ENCODE peak calls at places on chromosomes 2 and 18, in four cellular contexts. One of them, this sample, is unnamed.

GRCh38 chr2:79887747-79888374 is 375.0 kb downstream of the CTNNA2 start:
- DNase-seq in GM04504: peak
- DNase-seq in HEK293T: peak
- DNase-seq in CD8-positive, alpha-beta memory T cell: no peak
- DNase-seq in this sample: no peak

GRCh38 chr18:4106407-4107033 is 348.6 kb downstream of the DLGAP1 start:
- DNase-seq in GM04504: peak
- DNase-seq in HEK293T: peak
- DNase-seq in CD8-positive, alpha-beta memory T cell: peak
- DNase-seq in this sample: peak

GRCh38 chr2:136645458-136645857 is 119.9 kb upstream of the THSD7B start:
- DNase-seq in GM04504: no peak
- DNase-seq in HEK293T: no peak
- DNase-seq in CD8-positive, alpha-beta memory T cell: no peak
- DNase-seq in this sample: no peak

GRCh38 chr2:72895759-72896281 is 8.6 kb downstream of the SPR start:
- DNase-seq in GM04504: no peak
- DNase-seq in HEK293T: no peak
- DNase-seq in CD8-positive, alpha-beta memory T cell: no peak
- DNase-seq in this sample: no peak

GRCh38 chr2:71748227-71748626 is 294.9 kb downstream of the DYSF start:
- DNase-seq in GM04504: no peak
- DNase-seq in HEK293T: no peak
- DNase-seq in CD8-positive, alpha-beta memory T cell: no peak
- DNase-seq in this sample: no peak

GRCh38 chr2:191942114-191943103 is 95.5 kb upstream of the CAVIN2 start:
- DNase-seq in GM04504: no peak
- DNase-seq in HEK293T: no peak
- DNase-seq in CD8-positive, alpha-beta memory T cell: no peak
- DNase-seq in this sample: no peak

GRCh38 chr2:115303-115702 is 69.0 kb upstream of the FAM110C start:
- DNase-seq in GM04504: no peak
- DNase-seq in HEK293T: no peak
- DNase-seq in CD8-positive, alpha-beta memory T cell: no peak
- DNase-seq in this sample: no peak

GRCh38 chr18:64019922-64020756 is 50.3 kb downstream of the SERPINB8 start:
- DNase-seq in GM04504: no peak
- DNase-seq in HEK293T: no peak
- DNase-seq in CD8-positive, alpha-beta memory T cell: no peak
- DNase-seq in this sample: no peak

GRCh38 chr2:20594048-20594750 is 56.7 kb downstream of the HS1BP3 start:
- DNase-seq in GM04504: no peak
- DNase-seq in HEK293T: no peak
- DNase-seq in CD8-positive, alpha-beta memory T cell: peak
- DNase-seq in this sample: no peak

GRCh38 chr2:113754989-113755689 is 1.3 kb downstream of the SLC35F5 start:
- DNase-seq in GM04504: no peak
- DNase-seq in HEK293T: peak
- DNase-seq in CD8-positive, alpha-beta memory T cell: no peak
- DNase-seq in this sample: no peak

GRCh38 chr2:234672498-234673150 is 175.7 kb upstream of the ARL4C start:
- DNase-seq in GM04504: no peak
- DNase-seq in HEK293T: no peak
- DNase-seq in CD8-positive, alpha-beta memory T cell: no peak
- DNase-seq in this sample: no peak

GRCh38 chr2:9375857-9376428 is 47.4 kb downstream of the ITGB1BP1 start:
- DNase-seq in GM04504: no peak
- DNase-seq in HEK293T: no peak
- DNase-seq in CD8-positive, alpha-beta memory T cell: no peak
- DNase-seq in this sample: no peak

GRCh38 chr2:112881217-112882000 is 29.6 kb upstream of the IL37 start:
- DNase-seq in GM04504: peak
- DNase-seq in HEK293T: no peak
- DNase-seq in CD8-positive, alpha-beta memory T cell: no peak
- DNase-seq in this sample: no peak

GRCh38 chr2:137910641-137911040 is 53.6 kb upstream of the HNMT start:
- DNase-seq in GM04504: no peak
- DNase-seq in HEK293T: no peak
- DNase-seq in CD8-positive, alpha-beta memory T cell: no peak
- DNase-seq in this sample: no peak

GRCh38 chr2:58640042-58640441 is 398.9 kb upstream of the FANCL start:
- DNase-seq in GM04504: no peak
- DNase-seq in HEK293T: no peak
- DNase-seq in CD8-positive, alpha-beta memory T cell: no peak
- DNase-seq in this sample: no peak

GRCh38 chr2:231643494-231643888 is 50.8 kb downstream of the TEX44 start:
- DNase-seq in GM04504: no peak
- DNase-seq in HEK293T: no peak
- DNase-seq in CD8-positive, alpha-beta memory T cell: no peak
- DNase-seq in this sample: no peak

GRCh38 chr2:28395334-28396061 is 2.8 kb downstream of the FOSL2 start:
- DNase-seq in GM04504: peak
- DNase-seq in HEK293T: no peak
- DNase-seq in CD8-positive, alpha-beta memory T cell: peak
- DNase-seq in this sample: no peak

GRCh38 chr2:105600949-105601708 is 143.6 kb upstream of the NCK2 start:
- DNase-seq in GM04504: no peak
- DNase-seq in HEK293T: no peak
- DNase-seq in CD8-positive, alpha-beta memory T cell: no peak
- DNase-seq in this sample: no peak

GRCh38 chr2:99611034-99611433 is 121.2 kb upstream of the REV1 start:
- DNase-seq in GM04504: no peak
- DNase-seq in HEK293T: no peak
- DNase-seq in CD8-positive, alpha-beta memory T cell: no peak
- DNase-seq in this sample: no peak

GRCh38 chr2:44707945-44708645 is 233.4 kb upstream of the SIX3 start:
- DNase-seq in GM04504: no peak
- DNase-seq in HEK293T: no peak
- DNase-seq in CD8-positive, alpha-beta memory T cell: no peak
- DNase-seq in this sample: no peak

GRCh38 chr18:24672165-24672950 is 211.9 kb downstream of the HRH4 start:
- DNase-seq in GM04504: no peak
- DNase-seq in HEK293T: no peak
- DNase-seq in CD8-positive, alpha-beta memory T cell: no peak
- DNase-seq in this sample: no peak

GRCh38 chr2:54422072-54422581 is 34.0 kb upstream of the SPTBN1 start:
- DNase-seq in GM04504: no peak
- DNase-seq in HEK293T: no peak
- DNase-seq in CD8-positive, alpha-beta memory T cell: peak
- DNase-seq in this sample: no peak

GRCh38 chr18:70332694-70333093 is 43.8 kb downstream of the SOCS6 start:
- DNase-seq in GM04504: no peak
- DNase-seq in HEK293T: no peak
- DNase-seq in CD8-positive, alpha-beta memory T cell: no peak
- DNase-seq in this sample: no peak

GRCh38 chr2:190530211-190530639 is 4.3 kb downstream of the NEMP2 start:
- DNase-seq in GM04504: no peak
- DNase-seq in HEK293T: no peak
- DNase-seq in CD8-positive, alpha-beta memory T cell: no peak
- DNase-seq in this sample: no peak

GRCh38 chr18:56727399-56727798 is 76.2 kb downstream of the WDR7 start:
- DNase-seq in GM04504: no peak
- DNase-seq in HEK293T: no peak
- DNase-seq in CD8-positive, alpha-beta memory T cell: no peak
- DNase-seq in this sample: no peak

GRCh38 chr2:158816797-158817196 is 21.7 kb downstream of the DAPL1 start:
- DNase-seq in GM04504: no peak
- DNase-seq in HEK293T: no peak
- DNase-seq in CD8-positive, alpha-beta memory T cell: no peak
- DNase-seq in this sample: no peak

GRCh38 chr2:21070322-21071257 is 26.7 kb upstream of the APOB start:
- DNase-seq in GM04504: no peak
- DNase-seq in HEK293T: no peak
- DNase-seq in CD8-positive, alpha-beta memory T cell: no peak
- DNase-seq in this sample: no peak

GRCh38 chr2:119204525-119204924 is 19.1 kb upstream of the STEAP3 start:
- DNase-seq in GM04504: no peak
- DNase-seq in HEK293T: no peak
- DNase-seq in CD8-positive, alpha-beta memory T cell: no peak
- DNase-seq in this sample: no peak

GRCh38 chr2:73952499-73953446 is 26.1 kb downstream of the DGUOK start:
- DNase-seq in GM04504: no peak
- DNase-seq in HEK293T: no peak
- DNase-seq in CD8-positive, alpha-beta memory T cell: no peak
- DNase-seq in this sample: no peak

GRCh38 chr2:18701981-18702380 is 112.6 kb upstream of the NT5C1B start:
- DNase-seq in GM04504: no peak
- DNase-seq in HEK293T: no peak
- DNase-seq in CD8-positive, alpha-beta memory T cell: no peak
- DNase-seq in this sample: no peak

GRCh38 chr2:70978388-70979357 is at the start of gene ANKRD53:
- DNase-seq in GM04504: no peak
- DNase-seq in HEK293T: no peak
- DNase-seq in CD8-positive, alpha-beta memory T cell: peak
- DNase-seq in this sample: no peak

GRCh38 chr18:64037812-64038414 is 68.0 kb downstream of the SERPINB8 start:
- DNase-seq in GM04504: no peak
- DNase-seq in HEK293T: peak
- DNase-seq in CD8-positive, alpha-beta memory T cell: no peak
- DNase-seq in this sample: no peak

GRCh38 chr2:182897137-182897536 is 30.7 kb upstream of the FRZB start:
- DNase-seq in GM04504: no peak
- DNase-seq in HEK293T: no peak
- DNase-seq in CD8-positive, alpha-beta memory T cell: no peak
- DNase-seq in this sample: no peak

GRCh38 chr18:28124239-28125029 is 52.5 kb downstream of the CDH2 start:
- DNase-seq in GM04504: no peak
- DNase-seq in HEK293T: no peak
- DNase-seq in CD8-positive, alpha-beta memory T cell: no peak
- DNase-seq in this sample: no peak